ENCODE peak calls at places on chromosomes 5 and 9, in four cellular contexts. U, H, R and A are unnamed samples.

GRCh38 chr5:69206528-69207190 is 17.3 kb downstream of the CENPH start:
- DNase-seq in R (peak), U (no peak), H (no peak), A (no peak)

GRCh38 chr5:149990518-149991376 is 9.7 kb downstream of the TIGD6 start:
- DNase-seq in H (peak), U (peak), R (peak), A (no peak)

GRCh38 chr5:179310439-179311090 is 34.7 kb downstream of the ADAMTS2 start:
- DNase-seq in U (no peak), R (no peak), H (no peak), A (no peak)

GRCh38 chr9:136722969-136723356 is 10.6 kb downstream of the DIPK1B start:
- DNase-seq in U (no peak), H (no peak), R (no peak), A (no peak)

GRCh38 chr5:6365142-6365976 is 13.0 kb downstream of the MED10 start:
- DNase-seq in U (no peak), R (peak), H (peak), A (no peak)

GRCh38 chr9:112097712-112098688 is 77.1 kb downstream of the SUSD1 start:
- DNase-seq in H (peak), R (peak), U (peak), A (no peak)

GRCh38 chr5:132180134-132180745 is 47.4 kb downstream of the P4HA2 start:
- DNase-seq in R (peak), H (peak), U (peak), A (no peak)

GRCh38 chr5:166073921-166074838 is 2217.3 kb upstream of the WWC1 start:
- DNase-seq in H (no peak), U (no peak), R (no peak), A (no peak)